ENCODE peak calls at places on chromosomes 12 and 14, in eight cellular contexts. U is SK-N-SH, X is Panc1, V is K562, F is HepG2, E is HCT116, D is GM12878, C is HL-60. P is an unnamed sample.

GRCh38 chr12:64675795-64676194 is 65.5 kb downstream of the RASSF3 start:
- DNase-seq in U (peak), X (no peak), V (no peak), F (no peak), E (no peak), D (no peak), C (no peak), P (no peak)

GRCh38 chr14:87407344-87407743 is 585.6 kb downstream of the GALC start:
- DNase-seq in U (no peak), X (no peak), V (no peak), F (no peak), E (no peak), D (no peak), C (no peak), P (no peak)

GRCh38 chr12:23523339-23523738 is 426.1 kb downstream of the SOX5 start:
- DNase-seq in U (no peak), X (no peak), V (no peak), F (no peak), E (no peak), D (no peak), C (no peak), P (peak)

GRCh38 chr12:95424271-95424994 is 49.5 kb upstream of the METAP2 start:
- DNase-seq in U (no peak), X (no peak), V (no peak), F (no peak), E (peak), D (no peak), C (no peak), P (no peak)

GRCh38 chr12:26489908-26490307 is 294.5 kb downstream of the SSPN start:
- DNase-seq in U (no peak), X (no peak), V (no peak), F (no peak), E (no peak), D (no peak), C (no peak), P (no peak)

GRCh38 chr12:1013618-1014489 is 22.8 kb downstream of the ERC1 start:
- DNase-seq in U (no peak), X (no peak), V (no peak), F (no peak), E (peak), D (no peak), C (no peak), P (no peak)

GRCh38 chr14:104361921-104362681 is 217.5 kb upstream of the C14orf180 start:
- DNase-seq in U (peak), X (no peak), V (no peak), F (no peak), E (no peak), D (no peak), C (no peak), P (no peak)

GRCh38 chr12:84661732-84662326 is 250.8 kb downstream of the SLC6A15 start:
- DNase-seq in U (no peak), X (no peak), V (no peak), F (no peak), E (no peak), D (no peak), C (no peak), P (no peak)

GRCh38 chr12:10354502-10354901 is 35.3 kb downstream of the KLRK1 start:
- DNase-seq in U (no peak), X (no peak), V (no peak), F (peak), E (no peak), D (no peak), C (no peak), P (no peak)

GRCh38 chr12:108689314-108690190 is 41.8 kb downstream of the CORO1C start:
- DNase-seq in U (no peak), X (no peak), V (peak), F (peak), E (peak), D (no peak), C (no peak), P (no peak)

GRCh38 chr12:85821759-85822158 is 14.4 kb downstream of the RASSF9 start:
- DNase-seq in U (no peak), X (no peak), V (no peak), F (peak), E (no peak), D (no peak), C (no peak), P (no peak)

GRCh38 chr14:94008234-94008633 is 11.1 kb downstream of the CCDC197 start:
- DNase-seq in U (no peak), X (no peak), V (no peak), F (no peak), E (no peak), D (no peak), C (no peak), P (no peak)

GRCh38 chr12:55762646-55763045 is 19.7 kb downstream of the GDF11 start:
- DNase-seq in U (no peak), X (no peak), V (no peak), F (no peak), E (no peak), D (no peak), C (no peak), P (no peak)

GRCh38 chr12:50181691-50182090 is 14.5 kb upstream of the CERS5 start:
- DNase-seq in U (no peak), X (no peak), V (no peak), F (no peak), E (no peak), D (no peak), C (no peak), P (no peak)

GRCh38 chr12:50185496-50185895 is 18.3 kb upstream of the CERS5 start:
- DNase-seq in U (no peak), X (no peak), V (no peak), F (no peak), E (no peak), D (no peak), C (no peak), P (no peak)

GRCh38 chr12:50184261-50184660 is 17.1 kb upstream of the CERS5 start:
- DNase-seq in U (no peak), X (no peak), V (no peak), F (no peak), E (no peak), D (no peak), C (no peak), P (no peak)

GRCh38 chr12:50185975-50186663 is 18.9 kb upstream of the CERS5 start:
- DNase-seq in U (no peak), X (no peak), V (no peak), F (no peak), E (no peak), D (no peak), C (no peak), P (no peak)

DNA sequence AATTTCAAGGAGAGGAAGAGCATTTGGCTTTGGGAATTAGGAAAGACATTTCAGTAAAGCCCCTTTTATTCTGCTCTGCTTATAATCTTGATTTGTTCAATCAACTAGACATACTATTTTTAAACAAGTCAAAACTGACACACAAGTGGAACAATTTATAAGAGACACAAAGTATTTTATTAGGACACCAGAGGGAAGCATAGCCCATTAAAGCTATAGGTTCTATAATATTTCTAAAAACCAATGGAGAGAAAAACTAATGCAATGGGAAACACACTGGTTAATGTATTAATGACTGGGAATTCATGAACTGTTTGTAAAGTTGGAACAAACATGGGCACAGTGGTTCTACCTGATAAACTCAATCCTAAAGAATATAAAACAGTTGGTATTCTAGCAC is 15.3 kb upstream of the CERS5 start:
- DNase-seq in U (no peak), X (no peak), V (no peak), F (no peak), E (no peak), D (no peak), C (no peak), P (no peak)
- H3K27ac ChIP-seq in U (peak), X (no peak), V (no peak), F (no peak), E (no peak), D (no peak), C (no peak), P (no peak)

GRCh38 chr12:131946757-131947156 is 3.0 kb upstream of the EP400 start:
- DNase-seq in U (no peak), X (no peak), V (no peak), F (no peak), E (no peak), D (no peak), C (no peak), P (no peak)
- TF ChIP-seq POLR2AphosphoS5 in U (no peak), X (peak), V (no peak), F (no peak), E (no peak), D (no peak), C (no peak), P (no peak)

GRCh38 chr12:29521951-29522350 is 24.5 kb upstream of the OVCH1 start:
- DNase-seq in U (no peak), X (no peak), V (no peak), F (no peak), E (no peak), D (no peak), C (no peak), P (no peak)
- TF ChIP-seq REST in U (no peak), X (no peak), V (no peak), F (no peak), E (no peak), D (no peak), C (no peak), P (no peak)

GRCh38 chr14:34355584-34356266 is 106.3 kb downstream of the SPTSSA start:
- DNase-seq in U (peak), X (no peak), V (no peak), F (peak), E (no peak), D (no peak), C (no peak), P (no peak)
- H3K27ac ChIP-seq in U (peak), X (no peak), V (no peak), F (no peak), E (no peak), D (no peak), C (peak), P (no peak)

GRCh38 chr12:45234134-45234865 is 18.4 kb downstream of the ANO6 start:
- DNase-seq in U (peak), X (peak), V (peak), F (peak), E (peak), D (no peak), C (no peak), P (peak)

GRCh38 chr12:45235087-45236025 is 19.5 kb downstream of the ANO6 start:
- DNase-seq in U (no peak), X (no peak), V (no peak), F (peak), E (peak), D (no peak), C (no peak), P (peak)

GRCh38 chr12:45232146-45232731 is 16.3 kb downstream of the ANO6 start:
- DNase-seq in U (no peak), X (no peak), V (no peak), F (no peak), E (no peak), D (no peak), C (no peak), P (no peak)

GRCh38 chr12:45231515-45232145 is 15.7 kb downstream of the ANO6 start:
- DNase-seq in U (no peak), X (no peak), V (no peak), F (peak), E (no peak), D (no peak), C (no peak), P (no peak)

DNA sequence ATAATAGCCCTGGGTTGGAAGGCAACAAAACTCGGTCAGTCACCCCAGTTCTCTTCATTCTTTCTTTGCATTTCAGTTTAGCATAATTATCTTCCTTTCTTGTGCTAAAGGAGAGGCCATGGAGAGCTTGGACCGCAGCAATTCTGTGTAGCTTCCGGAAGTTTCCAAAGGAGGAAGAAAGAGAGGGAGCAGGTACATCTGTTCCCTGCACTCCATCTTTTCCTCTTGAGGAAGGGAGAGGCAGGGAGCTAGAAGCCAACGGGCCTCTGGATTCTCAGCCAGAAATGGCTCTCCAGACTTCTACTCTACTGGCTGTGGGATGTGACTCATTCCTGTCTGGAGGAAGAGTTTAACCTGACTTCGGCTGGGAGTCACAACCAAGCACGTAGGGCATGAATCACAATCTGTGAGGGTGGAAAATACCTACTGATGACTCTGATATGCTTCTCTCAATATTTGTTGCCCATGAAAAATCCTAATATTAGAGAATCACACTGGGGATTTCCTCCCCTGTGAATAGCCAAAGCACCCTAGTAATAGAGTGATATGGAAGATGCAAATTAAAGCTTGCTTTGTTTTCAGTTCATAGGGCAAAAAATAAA is 17.0 kb downstream of the ANO6 start:
- DNase-seq in U (no peak), X (peak), V (peak), F (peak), E (peak), D (peak), C (no peak), P (peak)
- TF ChIP-seq POLR2AphosphoS5 in U (peak), X (peak), V (no peak), F (no peak), E (peak), D (no peak), C (no peak), P (no peak)

GRCh38 chr12:50488801-50489200 is 16.0 kb upstream of the DIP2B start:
- DNase-seq in U (no peak), X (no peak), V (no peak), F (no peak), E (no peak), D (no peak), C (no peak), P (no peak)

GRCh38 chr12:50482566-50482965 is 22.2 kb upstream of the DIP2B start:
- DNase-seq in U (no peak), X (no peak), V (no peak), F (no peak), E (no peak), D (no peak), C (no peak), P (no peak)

DNA sequence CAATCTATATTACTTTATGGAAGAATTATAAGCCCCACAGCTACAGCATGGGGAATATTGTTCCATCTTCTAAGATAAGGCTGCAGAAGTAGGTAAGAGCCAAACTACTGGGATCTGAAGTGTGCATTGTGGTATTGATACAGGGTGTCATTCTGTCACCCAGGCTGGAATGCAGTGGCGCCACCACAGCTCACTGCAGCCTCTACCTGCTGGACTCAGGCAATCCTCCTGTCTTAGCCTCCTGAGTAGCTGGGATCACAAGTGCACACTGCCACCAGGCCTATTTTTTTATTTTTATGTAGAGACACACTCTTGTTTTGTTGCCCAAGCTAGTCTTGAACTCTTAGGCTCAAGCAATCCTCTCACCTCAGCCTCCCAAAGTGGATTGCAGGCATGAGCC is 21.3 kb upstream of the DIP2B start:
- DNase-seq in U (no peak), X (no peak), V (no peak), F (no peak), E (no peak), D (no peak), C (no peak), P (no peak)
- TF ChIP-seq REST in U (no peak), X (no peak), V (no peak), F (no peak), E (no peak), D (no peak), C (no peak), P (no peak)

DNA sequence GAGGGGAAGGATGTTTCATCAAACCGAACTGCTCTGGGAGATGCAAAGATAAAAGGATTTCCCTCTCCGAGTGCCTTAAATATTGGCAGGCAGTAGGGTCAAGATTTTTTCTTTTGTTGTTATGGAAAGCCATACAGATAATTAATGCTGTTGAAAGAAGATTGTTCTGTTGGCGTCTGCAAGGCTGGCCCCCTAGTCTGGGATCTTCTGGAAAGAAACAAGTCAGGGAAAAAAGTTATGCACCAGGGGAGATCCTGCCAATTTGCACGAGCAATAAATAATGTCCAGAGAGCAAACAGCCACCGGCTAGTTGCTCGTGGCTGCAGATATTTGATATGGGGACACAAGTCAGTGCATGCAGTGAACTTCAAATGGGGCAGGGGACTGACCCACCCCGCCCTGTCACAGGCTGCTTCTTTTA is 202.1 kb upstream of the MYL2 start:
- DNase-seq in U (no peak), X (no peak), V (no peak), F (no peak), E (no peak), D (no peak), C (no peak), P (no peak)
- H3K27ac ChIP-seq in U (no peak), X (no peak), V (no peak), F (no peak), E (no peak), D (no peak), C (no peak), P (no peak)

GRCh38 chr14:61540931-61541330 is 154.4 kb upstream of the HIF1A start:
- DNase-seq in U (no peak), X (no peak), V (no peak), F (no peak), E (no peak), D (no peak), C (no peak), P (no peak)

GRCh38 chr14:61544448-61545202 is 150.7 kb upstream of the HIF1A start:
- DNase-seq in U (no peak), X (no peak), V (no peak), F (no peak), E (no peak), D (no peak), C (no peak), P (no peak)

GRCh38 chr14:61543946-61544345 is 151.4 kb upstream of the HIF1A start:
- DNase-seq in U (no peak), X (no peak), V (no peak), F (no peak), E (no peak), D (no peak), C (no peak), P (no peak)

GRCh38 chr14:61545716-61546455 is 149.4 kb upstream of the HIF1A start:
- DNase-seq in U (no peak), X (no peak), V (no peak), F (no peak), E (no peak), D (no peak), C (no peak), P (no peak)

DNA sequence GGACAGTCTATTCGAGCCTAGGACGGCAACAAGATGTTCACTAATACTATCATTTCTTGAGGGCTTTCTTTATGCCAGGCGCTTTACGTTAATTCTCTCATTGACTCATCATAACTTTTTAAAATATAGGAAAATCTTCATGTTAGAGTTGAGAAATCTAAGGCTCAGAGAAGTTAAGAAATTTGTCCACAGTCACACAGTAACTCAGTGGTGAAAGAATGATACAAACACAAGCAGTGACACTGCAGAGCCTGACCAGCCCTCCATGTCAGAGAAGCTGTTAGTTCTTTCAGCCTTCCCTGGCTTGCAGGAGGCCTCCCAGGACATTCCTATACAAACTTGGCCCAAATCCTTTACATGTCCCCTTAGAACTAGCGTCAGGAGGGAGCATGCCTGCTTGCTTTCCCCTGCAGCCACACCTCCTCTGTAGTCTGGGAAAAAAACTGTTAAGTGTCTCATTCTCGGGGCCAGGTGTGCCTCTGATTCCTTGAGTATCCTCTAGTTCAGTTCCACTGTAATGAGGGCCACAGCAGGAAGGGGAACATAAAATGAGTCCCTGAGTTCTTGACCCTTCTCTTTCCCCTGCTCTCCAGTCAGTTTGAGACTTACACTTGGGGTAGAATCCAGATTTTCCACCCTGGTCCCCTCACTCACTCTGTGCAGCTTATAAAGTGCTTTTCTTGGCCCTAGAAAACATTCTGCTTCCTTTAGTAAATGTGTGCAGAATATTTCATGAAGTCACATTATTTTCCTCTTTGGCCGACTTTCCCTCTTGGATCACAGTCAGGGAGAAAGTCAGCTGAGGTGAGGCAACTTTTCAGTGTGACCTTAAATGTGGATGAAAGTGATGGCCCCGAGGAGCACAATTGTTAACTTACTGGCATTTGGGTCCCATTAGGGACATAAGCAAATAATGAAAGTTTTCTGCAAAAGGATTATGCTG is 152.2 kb upstream of the HIF1A start:
- DNase-seq in U (no peak), X (no peak), V (no peak), F (no peak), E (no peak), D (no peak), C (no peak), P (no peak)
- TF ChIP-seq POLR2AphosphoS5 in U (no peak), X (no peak), V (no peak), F (no peak), E (no peak), D (no peak), C (no peak), P (no peak)

P was measured in GM23338.